ENCODE peak calls at places on chromosomes 7 and 10, in six cellular contexts. P, M, B, L, J and Z are unnamed samples.
A peak's percentile ranks its signal among the peaks of the same experiment; 100 is the strongest.

GRCh38 chr10:94549221-94549620 is 3.6 kb downstream of the HELLS start:
- DNase-seq in L (no peak), J (no peak), M (no peak), P (no peak), B (no peak), Z (no peak)

GRCh38 chr10:118246340-118247247 is 95.5 kb downstream of the FAM204A start:
- DNase-seq in L (no peak), B (no peak), M (peak; percentile 59), J (no peak), P (no peak), Z (peak; percentile 17)

GRCh38 chr10:68647928-68648327 is 73.1 kb upstream of the CCAR1 start:
- DNase-seq in J (peak; percentile 84), B (no peak), M (no peak), L (no peak), P (peak; percentile 51), Z (no peak)

GRCh38 chr7:44634839-44635591 is 28.6 kb downstream of the OGDH start:
- DNase-seq in B (peak; percentile 71), M (no peak), J (no peak), P (no peak), L (no peak), Z (no peak)

GRCh38 chr7:143415696-143416095 is 7.0 kb upstream of the EPHA1 start:
- DNase-seq in M (no peak), L (no peak), P (no peak), B (no peak), J (no peak), Z (no peak)

GRCh38 chr7:80135306-80136104 is 874 bp downstream of the GNAI1 start:
- DNase-seq in J (peak; percentile 47), B (no peak), P (no peak), L (peak; percentile 29), M (peak; percentile 54), Z (no peak)

GRCh38 chr10:6912424-6912823 is 332.3 kb upstream of the PRKCQ start:
- DNase-seq in L (no peak), M (no peak), B (no peak), P (no peak), J (peak; percentile 11), Z (no peak)

GRCh38 chr7:101412976-101413375 is 50.3 kb downstream of the COL26A1 start:
- DNase-seq in B (no peak), J (no peak), M (no peak), P (no peak), L (no peak), Z (no peak)

GRCh38 chr10:96257944-96258343 is 13.4 kb downstream of the BLNK start:
- DNase-seq in M (no peak), J (no peak), B (no peak), L (no peak), P (no peak), Z (no peak)

GRCh38 chr10:77531441-77532001 is 106.1 kb downstream of the KCNMA1 start:
- DNase-seq in M (no peak), J (peak; percentile 93), L (no peak), P (peak; percentile 50), B (peak; percentile 87), Z (no peak)

GRCh38 chr10:119466655-119467054 is 75.9 kb downstream of the RGS10 start:
- DNase-seq in L (no peak), P (no peak), B (peak; percentile 72), M (no peak), J (no peak), Z (no peak)

GRCh38 chr7:81111781-81112540 is 193.1 kb upstream of the SEMA3C start:
- DNase-seq in J (peak; percentile 40), B (no peak), L (no peak), P (peak; percentile 43), M (no peak), Z (no peak)

GRCh38 chr10:102691701-102692100 is 22.5 kb downstream of the ARL3 start:
- DNase-seq in B (no peak), J (no peak), L (no peak), M (no peak), P (no peak), Z (no peak)

GRCh38 chr10:88037623-88038022 is 174.2 kb downstream of the PTEN start:
- DNase-seq in L (no peak), J (no peak), M (no peak), B (no peak), P (no peak), Z (no peak)

GRCh38 chr10:92801978-92802872 is 46.1 kb upstream of the EXOC6 start:
- DNase-seq in J (no peak), B (no peak), M (no peak), P (no peak), L (no peak), Z (no peak)

GRCh38 chr10:28686835-28687682 is 9.7 kb downstream of the BAMBI start:
- DNase-seq in P (no peak), B (no peak), M (peak; percentile 20), J (no peak), L (no peak), Z (no peak)

GRCh38 chr10:124069341-124069740 is 24.1 kb downstream of the CHST15 start:
- DNase-seq in J (no peak), M (no peak), B (no peak), L (no peak), P (no peak), Z (no peak)

GRCh38 chr10:80462277-80462985 is 8.3 kb downstream of the TSPAN14 start:
- DNase-seq in L (no peak), B (no peak), P (no peak), M (no peak), J (no peak), Z (no peak)

GRCh38 chr10:99233000-99233679 is 2.5 kb downstream of the HPSE2 start:
- DNase-seq in M (peak; percentile 24), B (no peak), L (no peak), J (no peak), P (no peak), Z (no peak)

GRCh38 chr10:78229950-78230675 is 196.4 kb downstream of the RPS24 start:
- DNase-seq in M (no peak), B (no peak), P (no peak), J (no peak), L (no peak), Z (no peak)

GRCh38 chr7:85521108-85521694 is 334.3 kb upstream of the SEMA3D start:
- DNase-seq in L (no peak), J (no peak), P (peak; percentile 41), B (no peak), M (no peak), Z (no peak)

GRCh38 chr7:99392659-99393362 is 15.6 kb downstream of the PDAP1 start:
- DNase-seq in B (no peak), M (peak; percentile 90), L (peak; percentile 74), P (no peak), J (no peak), Z (peak; percentile 86)

GRCh38 chr10:133526957-133527588 is at the start of gene CYP2E1:
- DNase-seq in J (no peak), L (no peak), B (no peak), M (no peak), P (no peak), Z (no peak)

GRCh38 chr7:44969049-44969700 is 9.6 kb downstream of the MYO1G start:
- DNase-seq in B (peak; percentile 53), M (no peak), J (no peak), L (no peak), P (no peak), Z (no peak)

GRCh38 chr10:104350146-104350635 is 3.4 kb upstream of the CFAP58 start:
- DNase-seq in J (peak; percentile 68), B (no peak), L (no peak), M (peak; percentile 70), P (no peak), Z (no peak)

GRCh38 chr10:92239600-92240288 is 51.1 kb downstream of the CPEB3 start:
- DNase-seq in B (peak; percentile 74), P (no peak), J (peak; percentile 50), L (peak; percentile 44), M (peak; percentile 76), Z (peak; percentile 60)